ENCODE peak calls at places on chromosomes 2 and 18, in five cellular contexts. F is ovary, Y is HCT116, O is tibial nerve, Q is A549. W is an unnamed sample.
A peak's percentile ranks its signal among the peaks of the same experiment; 100 is the strongest.

GRCh38 chr2:9380702-9381628 is 42.4 kb downstream of the ITGB1BP1 start:
- DNase-seq in Y (peak; percentile 71), O (no peak), F (peak; percentile 31), Q (peak; percentile 79), W (peak; percentile 92)

GRCh38 chr2:171902840-171903420 is 8.9 kb upstream of the SLC25A12 start:
- DNase-seq in Q (no peak), F (no peak), O (no peak), Y (no peak), W (no peak)

GRCh38 chr2:196801578-196801977 is 2.1 kb upstream of the GTF3C3 start:
- DNase-seq in Y (no peak), Q (no peak), F (no peak), O (no peak), W (no peak)

GRCh38 chr18:44552706-44553105 is 128.0 kb upstream of the SETBP1 start:
- DNase-seq in Y (no peak), Q (no peak), F (no peak), O (no peak), W (no peak)

GRCh38 chr2:236180831-236181453 is 12.8 kb upstream of the GBX2 start:
- DNase-seq in O (no peak), F (peak; percentile 28), Y (peak; percentile 42), Q (peak; percentile 87), W (peak; percentile 73)

GRCh38 chr2:95056461-95057459 is 31.3 kb downstream of the MAL start:
- DNase-seq in O (no peak), Q (no peak), Y (no peak), F (no peak), W (no peak)

GRCh38 chr2:43737855-43738254 is 36.0 kb upstream of the DYNC2LI1 start:
- DNase-seq in Q (no peak), O (no peak), F (no peak), Y (no peak), W (no peak)

GRCh38 chr2:218896501-218897393 is 16.1 kb downstream of the WNT10A start:
- DNase-seq in Q (peak; percentile 43), O (no peak), Y (no peak), F (no peak), W (no peak)

GRCh38 chr2:109260116-109260855 is 131.3 kb downstream of the SH3RF3 start:
- DNase-seq in F (no peak), Y (no peak), O (no peak), Q (no peak), W (peak; percentile 53)

GRCh38 chr2:898319-898718 is 52.3 kb upstream of the SNTG2 start:
- DNase-seq in Y (peak; percentile 18), F (no peak), O (no peak), Q (no peak), W (no peak)

GRCh38 chr2:108370080-108370479 is 7.7 kb upstream of the SULT1C4 start:
- DNase-seq in O (no peak), Q (no peak), Y (no peak), F (no peak), W (no peak)

GRCh38 chr2:166180951-166181812 is 53.4 kb upstream of the SCN1A start:
- DNase-seq in Q (peak; percentile 10), Y (peak; percentile 13), F (no peak), O (peak; percentile 37), W (no peak)

GRCh38 chr2:182240862-182241371 is 185.9 kb downstream of the PDE1A start:
- DNase-seq in F (no peak), Y (peak; percentile 38), O (no peak), Q (peak; percentile 5), W (no peak)

GRCh38 chr2:10166489-10167295 is 44.2 kb downstream of the RRM2 start:
- DNase-seq in O (no peak), F (no peak), Q (no peak), Y (no peak), W (no peak)

GRCh38 chr2:20421988-20422678 is 24.7 kb upstream of the RHOB start:
- DNase-seq in Y (no peak), F (peak; percentile 83), O (peak; percentile 82), Q (no peak), W (peak; percentile 98)

GRCh38 chr2:71672011-71672639 is 218.8 kb downstream of the DYSF start:
- DNase-seq in Q (no peak), Y (no peak), O (no peak), F (no peak), W (peak; percentile 68)

GRCh38 chr2:25912851-25913695 is 34.8 kb upstream of the ASXL2 start:
- DNase-seq in O (no peak), F (no peak), Q (no peak), Y (no peak), W (no peak)

GRCh38 chr18:29853126-29853525 is 1189.4 kb downstream of the DSC3 start:
- DNase-seq in Q (no peak), Y (no peak), O (no peak), F (no peak), W (no peak)

GRCh38 chr2:97870396-97870843 is 125.3 kb downstream of the TMEM131 start:
- DNase-seq in F (no peak), Q (no peak), Y (peak; percentile 79), O (no peak), W (peak; percentile 48)

GRCh38 chr2:127888772-127889171 is 3.0 kb upstream of the AMMECR1L start:
- DNase-seq in F (no peak), Q (no peak), Y (no peak), O (no peak), W (no peak)

GRCh38 chr2:19845323-19845920 is 56.4 kb downstream of the TTC32 start:
- DNase-seq in O (no peak), F (no peak), Y (no peak), Q (no peak), W (peak; percentile 64)

GRCh38 chr2:70240599-70240998 is 7.8 kb downstream of the TIA1 start:
- DNase-seq in O (no peak), Y (no peak), Q (no peak), F (no peak), W (no peak)

GRCh38 chr2:168935810-168936581 is 34.9 kb downstream of the G6PC2 start:
- DNase-seq in Q (no peak), F (no peak), O (no peak), Y (no peak), W (no peak)

GRCh38 chr2:56210291-56210690 is 26.5 kb downstream of the CCDC85A start:
- DNase-seq in O (no peak), F (no peak), Q (no peak), Y (no peak), W (no peak)

GRCh38 chr18:69580107-69580506 is 179.4 kb downstream of the DOK6 start:
- DNase-seq in Q (no peak), F (no peak), O (no peak), Y (no peak), W (no peak)

GRCh38 chr2:221562226-221562625 is 9.9 kb downstream of the EPHA4 start:
- DNase-seq in Q (no peak), F (no peak), Y (no peak), O (no peak), W (no peak)

GRCh38 chr2:167721593-167721992 is 525.8 kb downstream of the STK39 start:
- DNase-seq in O (no peak), F (no peak), Y (no peak), Q (no peak), W (no peak)

GRCh38 chr2:18117592-18117991 is 239.1 kb downstream of the KCNS3 start:
- DNase-seq in F (no peak), O (no peak), Y (peak; percentile 13), Q (no peak), W (no peak)

GRCh38 chr2:234322766-234323465 is 174.0 kb downstream of the ARL4C start:
- DNase-seq in F (no peak), Y (no peak), O (no peak), Q (no peak), W (no peak)

GRCh38 chr2:54636425-54637139 is 86.9 kb upstream of the EML6 start:
- DNase-seq in Y (no peak), F (no peak), O (no peak), Q (no peak), W (no peak)

DNA sequence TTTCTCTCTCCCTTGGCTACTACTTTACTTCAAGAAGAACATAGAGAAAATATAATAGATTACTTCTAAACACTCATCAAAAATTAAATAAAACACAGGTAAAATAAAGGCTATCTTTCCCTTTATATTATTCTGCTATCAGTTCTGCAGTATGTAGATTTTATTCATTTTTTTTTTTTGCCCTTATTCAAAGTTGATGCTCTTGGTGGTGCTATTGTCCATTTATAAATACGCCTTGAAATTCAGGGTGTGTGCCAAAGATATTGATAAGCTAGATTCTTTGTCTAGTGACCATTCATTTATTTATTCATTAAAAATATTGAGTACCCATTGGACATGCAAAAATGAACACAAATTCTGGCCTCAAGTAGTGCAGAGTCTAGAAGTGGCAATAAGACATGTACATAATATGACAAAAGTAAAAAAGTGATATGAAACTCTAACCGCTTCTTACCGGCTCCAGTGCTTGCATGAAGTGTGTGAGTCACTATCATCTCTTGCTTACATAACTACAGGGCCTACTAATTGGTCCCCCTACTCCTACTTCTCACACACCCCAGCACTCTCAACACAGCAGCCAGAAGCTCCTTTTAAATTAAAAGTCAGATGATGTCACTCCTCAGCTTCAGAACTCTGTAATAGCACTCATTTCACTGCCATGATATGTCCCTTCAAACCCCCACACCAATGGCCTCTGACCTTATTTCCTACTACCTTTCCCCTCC is 208.3 kb upstream of the FANCL start:
- DNase-seq in Y (no peak), F (no peak), O (no peak), Q (no peak), W (no peak)
- TF ChIP-seq CTCF in Y (no peak), F (no peak), O (no peak), Q (no peak), W (no peak)

DNA sequence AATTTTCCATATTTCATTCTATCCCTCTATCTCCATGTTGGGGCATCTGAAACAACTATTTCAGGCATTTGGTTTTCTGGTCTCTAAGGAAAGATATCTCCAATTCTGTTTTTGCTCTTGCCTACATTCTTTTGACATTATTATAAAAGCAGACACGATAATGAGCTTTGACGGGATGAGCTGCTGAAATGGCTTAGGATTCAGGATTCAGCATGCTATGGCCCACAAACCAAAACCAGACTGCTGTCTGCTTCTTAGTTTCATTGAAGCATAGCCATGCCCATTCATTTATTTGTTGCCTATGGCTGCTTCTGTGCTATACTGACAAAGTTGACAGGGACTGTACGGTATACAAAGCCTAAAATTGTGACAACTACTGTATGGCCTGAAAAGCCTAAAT is 42.6 kb upstream of the GLS start:
- DNase-seq in Q (no peak), Y (no peak), O (no peak), F (no peak), W (no peak)
- H3K4me3 ChIP-seq in Q (no peak overlapping the region), Y (no peak overlapping the region), O (no peak overlapping the region), F (no peak overlapping the region), W (no peak overlapping the region)

DNA sequence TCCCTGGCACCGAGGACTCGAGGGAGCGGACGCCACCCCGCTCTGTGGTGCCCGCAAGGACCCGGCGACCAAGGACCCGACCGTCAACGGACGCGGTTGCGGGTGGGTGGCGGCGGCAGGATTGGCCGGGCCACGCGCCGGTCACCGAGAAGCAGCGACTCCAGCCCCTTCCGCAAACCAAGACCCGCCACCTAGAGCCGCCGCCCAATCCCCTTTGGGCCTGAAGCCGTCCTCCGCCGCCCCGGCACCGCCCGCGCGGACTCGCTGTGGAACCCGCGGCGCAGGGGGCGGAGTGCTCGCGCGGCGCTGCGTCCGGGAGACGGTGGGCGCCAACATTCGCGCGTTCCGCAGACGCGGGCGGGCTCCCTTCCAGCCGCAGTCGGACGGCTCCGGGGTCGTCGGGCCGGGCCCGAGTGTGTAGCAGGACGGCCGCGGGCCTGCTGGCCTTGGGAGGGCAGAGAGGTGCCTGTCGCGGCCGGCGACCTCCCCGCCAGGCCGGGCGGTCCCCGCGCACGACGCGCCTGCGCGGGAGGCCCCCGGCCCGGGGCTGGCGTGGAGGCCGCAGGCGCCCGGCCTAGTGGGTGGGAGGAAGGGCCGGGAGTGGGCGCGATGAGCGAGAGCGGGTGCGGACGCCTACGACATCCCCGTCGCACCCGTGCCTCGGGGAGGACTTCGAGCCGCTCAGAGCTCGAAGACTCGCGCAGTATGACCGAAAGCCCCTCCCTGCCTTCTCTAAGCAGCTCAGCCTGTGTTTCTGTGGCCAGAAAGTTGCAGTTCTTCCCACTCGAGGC is at the start of the genes FAM228B and PFN4:
- DNase-seq in Q (peak; percentile 89), F (peak; percentile 88), Y (peak; percentile 59), O (peak; percentile 71), W (peak; percentile 97)
- TF ChIP-seq POLR2A in Q (peak; percentile 55), F (peak; percentile 58), Y (peak; percentile 59), O (peak; percentile 78), W (no peak)

GRCh38 chr2:121627525-121628050 is 21.7 kb downstream of the CLASP1 start:
- DNase-seq in Q (no peak), Y (no peak), O (no peak), F (no peak), W (no peak)
- TF ChIP-seq CTCF in Q (no peak), Y (no peak), O (no peak), F (no peak), W (no peak)

W was measured in lower leg skin.